ENCODE peak calls at places on chromosome 12, in ten cellular contexts. B, F, V, A, H, D, M, E, J and S are unnamed samples.

GRCh38 chr12:75699728-75700496 is 188.5 kb upstream of the KRR1 start:
- DNase-seq in H (no peak), E (no peak), D (no peak), V (peak), M (peak), J (no peak), B (peak), A (no peak), F (no peak), S (no peak)

GRCh38 chr12:19799216-19799615 is 359.9 kb downstream of the AEBP2 start:
- DNase-seq in E (no peak), B (no peak), F (peak), J (no peak), A (no peak), V (peak), H (no peak), M (peak), D (no peak), S (no peak)

GRCh38 chr12:92898755-92899154 is 30.3 kb downstream of the EEA1 start:
- DNase-seq in H (no peak), J (peak), E (no peak), V (peak), F (no peak), M (peak), D (no peak), B (peak), A (no peak), S (no peak)

GRCh38 chr12:69987453-69988102 is 162.6 kb downstream of the MYRFL start:
- DNase-seq in J (peak), E (no peak), B (peak), H (no peak), M (peak), V (peak), F (peak), A (no peak), D (no peak), S (no peak)

GRCh38 chr12:76186507-76186906 is 102.0 kb upstream of the NAP1L1 start:
- DNase-seq in B (peak), H (no peak), A (no peak), M (peak), F (no peak), E (no peak), D (no peak), J (no peak), V (peak), S (no peak)

GRCh38 chr12:80470403-80470802 is 26.4 kb downstream of the PTPRQ start:
- DNase-seq in M (no peak), A (peak), E (no peak), H (no peak), B (no peak), F (no peak), J (no peak), V (no peak), D (no peak), S (no peak)

GRCh38 chr12:85156569-85156968 is 120.4 kb downstream of the LRRIQ1 start:
- DNase-seq in M (no peak), E (no peak), H (no peak), B (peak), D (no peak), V (no peak), A (no peak), F (no peak), J (no peak), S (no peak)

GRCh38 chr12:114342651-114343050 is 63.3 kb downstream of the TBX5 start:
- DNase-seq in D (no peak), F (no peak), M (peak), B (no peak), H (no peak), V (no peak), A (no peak), J (no peak), E (no peak), S (no peak)

GRCh38 chr12:83040991-83041390 is 354.3 kb downstream of the TMTC2 start:
- DNase-seq in E (no peak), V (no peak), B (no peak), F (no peak), D (no peak), M (no peak), H (no peak), J (no peak), A (no peak), S (no peak)

GRCh38 chr12:132117558-132117875 is 26.6 kb downstream of the DDX51 start:
- DNase-seq in V (no peak), D (no peak), B (no peak), A (peak), E (no peak), H (no peak), J (peak), M (no peak), F (no peak), S (no peak)

GRCh38 chr12:81208193-81208946 is 130.5 kb downstream of the ACSS3 start:
- DNase-seq in V (no peak), A (no peak), E (no peak), M (no peak), J (no peak), F (no peak), B (peak), H (no peak), D (no peak), S (no peak)

GRCh38 chr12:45076417-45077031 is 25.6 kb upstream of the DBX2 start:
- DNase-seq in A (peak), M (no peak), B (no peak), H (no peak), J (no peak), D (no peak), F (no peak), V (no peak), E (no peak), S (no peak)

GRCh38 chr12:122527478-122527944 is 462 bp downstream of the KNTC1 start:
- DNase-seq in V (no peak), D (no peak), A (peak), B (no peak), J (peak), H (peak), M (peak), E (peak), F (peak), S (no peak)

DNA sequence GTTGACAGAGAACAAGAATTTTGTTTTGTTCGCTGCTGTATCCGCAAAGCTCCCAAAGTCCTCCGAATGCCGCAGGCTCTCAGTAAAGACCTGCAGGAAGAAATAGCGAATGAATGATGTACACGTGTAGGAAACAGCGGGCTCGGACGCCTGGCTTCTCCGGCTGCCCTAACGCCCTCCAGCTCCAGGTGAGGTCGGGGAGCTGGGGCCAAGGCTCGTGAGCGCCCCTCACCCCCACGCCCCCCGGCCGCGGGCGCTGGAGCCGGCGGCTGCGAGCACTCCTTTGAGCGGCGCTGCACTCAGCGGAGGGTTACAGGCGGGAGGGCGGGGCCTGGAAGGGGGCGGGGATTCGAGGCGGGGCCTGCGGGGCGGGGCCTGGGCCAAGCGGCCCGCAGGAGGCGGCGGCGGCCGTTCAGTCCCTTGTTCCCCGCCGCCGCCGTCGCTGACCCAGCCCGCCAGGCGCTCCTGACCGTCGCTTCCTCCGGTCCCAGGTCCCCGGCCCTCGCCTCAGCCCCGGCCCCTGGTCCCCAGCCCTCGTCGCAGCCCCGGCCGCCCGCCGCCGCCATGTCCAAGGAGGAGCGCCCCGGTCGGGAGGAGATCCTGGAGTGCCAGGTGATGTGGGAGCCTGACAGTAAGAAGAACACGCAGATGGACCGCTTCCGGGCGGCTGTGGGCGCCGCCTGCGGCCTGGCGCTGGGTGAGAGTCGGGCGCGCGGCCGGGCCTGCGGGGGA is at the start of gene AACS:
- DNase-seq in B (peak), V (peak), A (peak), H (peak), M (peak), E (peak), J (peak), F (peak), D (peak), S (no peak)
- TF ChIP-seq CTCF in B (no peak), V (no peak), A (no peak), H (no peak), M (no peak), E (no peak), J (no peak), F (no peak), D (no peak), S (peak)

GRCh38 chr12:116562090-116562489 is 2.9 kb downstream of the MAP1LC3B2 start:
- DNase-seq in A (no peak), B (no peak), F (no peak), D (no peak), J (no peak), M (no peak), E (no peak), V (no peak), H (no peak), S (no peak)
- TF ChIP-seq CTCF in A (no peak), B (no peak), F (no peak), D (no peak), J (no peak), M (no peak), E (no peak), V (no peak), H (no peak), S (no peak)

GRCh38 chr12:30914986-30915591 is 11.5 kb upstream of the TSPAN11 start:
- DNase-seq in E (no peak), M (no peak), A (peak), F (no peak), B (no peak), D (no peak), J (no peak), H (no peak), V (no peak), S (no peak)
- TF ChIP-seq CTCF in E (no peak), M (no peak), A (no peak), F (no peak), B (no peak), D (no peak), J (no peak), H (no peak), V (no peak), S (no peak)

GRCh38 chr12:71900091-71900490 is 38.6 kb upstream of the TPH2 start:
- DNase-seq in V (peak), J (peak), B (peak), D (no peak), H (no peak), A (no peak), M (peak), E (no peak), F (no peak), S (no peak)
- TF ChIP-seq CTCF in V (peak), J (peak), B (peak), D (no peak), H (no peak), A (peak), M (peak), E (no peak), F (no peak), S (peak)